ENCODE peak calls at places on chromosomes 1 and 21, in four cellular contexts. F is activated naive CD8-positive, alpha-beta T cell treated with anti-CD3 and anti-CD28 coated beads for 36 hours; S is activated T-cell treated with anti-CD3 and anti-CD28 coated beads, Interleukin-2, amount 50 U/mL, for 72 hours; W is nephron progenitor cell. X is an unnamed sample.

GRCh38 chr21:37095821-37096220 is 22.8 kb downstream of the TTC3 start:
- DNase-seq in W (no peak), S (no peak), F (no peak), X (no peak)

GRCh38 chr1:226945106-226945857 is 5.2 kb downstream of the COQ8A start:
- DNase-seq in S (no peak), F (no peak), W (no peak), X (peak)

GRCh38 chr1:99727575-99728190 is 38.8 kb downstream of the FRRS1 start:
- DNase-seq in W (no peak), S (no peak), F (no peak), X (no peak)

GRCh38 chr1:33654267-33654832 is 181.9 kb downstream of the ZSCAN20 start:
- DNase-seq in F (no peak), S (no peak), W (peak), X (no peak)

GRCh38 chr1:152817309-152817708 is 5.5 kb downstream of the LCE1B start:
- DNase-seq in W (no peak), S (no peak), F (no peak), X (no peak)

GRCh38 chr1:71093938-71094337 is 13.1 kb upstream of the ZRANB2 start:
- DNase-seq in S (no peak), F (no peak), W (no peak), X (no peak)

GRCh38 chr1:81545734-81546133 is 255.0 kb upstream of the ADGRL2 start:
- DNase-seq in W (no peak), F (no peak), S (no peak), X (no peak)

GRCh38 chr1:162171078-162171477 is 101.6 kb downstream of the NOS1AP start:
- DNase-seq in F (no peak), W (no peak), S (no peak), X (no peak)

GRCh38 chr1:22089787-22090186 is 37.3 kb downstream of the CDC42 start:
- DNase-seq in S (no peak), F (no peak), W (no peak), X (no peak)

GRCh38 chr1:19087017-19087736 is 122.9 kb downstream of the UBR4 start:
- DNase-seq in S (no peak), W (no peak), F (no peak), X (no peak)

GRCh38 chr1:168145184-168146159 is 8.7 kb upstream of the GPR161 start:
- DNase-seq in S (peak), W (peak), F (peak), X (peak)

GRCh38 chr21:44740721-44741120 is 29.3 kb upstream of the TSPEAR start:
- DNase-seq in S (no peak), W (no peak), F (no peak), X (no peak)

GRCh38 chr1:246117066-246117791 is 389.9 kb downstream of the SMYD3 start:
- DNase-seq in W (peak), S (peak), F (peak), X (no peak)

GRCh38 chr1:11649624-11650330 is 4.5 kb downstream of the FBXO2 start:
- DNase-seq in S (no peak), W (no peak), F (no peak), X (no peak)

GRCh38 chr1:152870831-152871730 is 7.0 kb upstream of the SMCP start:
- DNase-seq in F (no peak), S (peak), W (peak), X (peak)

GRCh38 chr1:94676686-94677085 is 135.1 kb upstream of the F3 start:
- DNase-seq in S (no peak), F (no peak), W (no peak), X (no peak)

GRCh38 chr1:15014521-15014920 is 139.0 kb upstream of the TMEM51 start:
- DNase-seq in W (no peak), S (no peak), F (no peak), X (no peak)

GRCh38 chr1:38611661-38612211 is 247.8 kb downstream of the RRAGC start:
- DNase-seq in F (no peak), S (no peak), W (no peak), X (no peak)

GRCh38 chr1:231679109-231679508 is 52.5 kb downstream of the DISC1 start:
- DNase-seq in S (no peak), F (no peak), W (no peak), X (no peak)

GRCh38 chr1:27180037-27180436 is 25.1 kb upstream of the SLC9A1 start:
- DNase-seq in S (no peak), F (no peak), W (no peak), X (no peak)